ENCODE peak calls at places on chromosomes 1 and 21, in five cellular contexts. P is activated gamma-delta T cell treated with Interleukin-2 at 50 U/mL for 16 hours, X is Ammon's horn, Y is HTR-8/SVneo, I is choroid plexus epithelial cell. F is an unnamed sample.

GRCh38 chr1:159828916-159829634 is 2.4 kb downstream of the SLAMF8 start:
- DNase-seq in P (no peak), X (peak), Y (no peak), I (no peak), F (no peak)

GRCh38 chr1:116769994-116770393 is 15.8 kb downstream of the CD2 start:
- DNase-seq in P (no peak), X (no peak), Y (no peak), I (no peak), F (no peak)

GRCh38 chr1:96845464-96845863 is 123.9 kb downstream of the PTBP2 start:
- DNase-seq in P (no peak), X (peak), Y (peak), I (peak), F (peak)

GRCh38 chr1:31943546-31944184 is 5.5 kb upstream of the PTP4A2 start:
- DNase-seq in P (peak), X (no peak), Y (no peak), I (no peak), F (peak)

GRCh38 chr1:185568155-185569123 is 165.8 kb upstream of the HMCN1 start:
- DNase-seq in P (no peak), X (no peak), Y (no peak), I (no peak), F (no peak)

GRCh38 chr1:225482489-225482950 is 54.7 kb upstream of the LBR start:
- DNase-seq in P (no peak), X (no peak), Y (no peak), I (peak), F (no peak)

GRCh38 chr1:150477733-150478132 is 9.5 kb upstream of the TARS2 start:
- DNase-seq in P (no peak), X (no peak), Y (no peak), I (peak), F (no peak)

GRCh38 chr1:39509360-39510009 is 18.0 kb downstream of the BMP8A start:
- DNase-seq in P (no peak), X (no peak), Y (no peak), I (peak), F (no peak)

GRCh38 chr1:72636636-72637035 is 354.3 kb upstream of the NEGR1 start:
- DNase-seq in P (no peak), X (no peak), Y (no peak), I (peak), F (no peak)

GRCh38 chr1:8397511-8397910 is 79.6 kb downstream of the SLC45A1 start:
- DNase-seq in P (no peak), X (no peak), Y (no peak), I (peak), F (peak)

GRCh38 chr1:154334647-154335350 is 9.5 kb downstream of the ATP8B2 start:
- DNase-seq in P (peak), X (peak), Y (peak), I (peak), F (peak)

GRCh38 chr1:234779160-234779538 is 169.2 kb upstream of the IRF2BP2 start:
- DNase-seq in P (no peak), X (no peak), Y (no peak), I (no peak), F (peak)

GRCh38 chr1:175749075-175749474 is 5.7 kb upstream of the TNR start:
- DNase-seq in P (no peak), X (no peak), Y (no peak), I (no peak), F (no peak)

GRCh38 chr1:67676946-67677345 is 8.1 kb upstream of the GADD45A start:
- DNase-seq in P (no peak), X (no peak), Y (no peak), I (no peak), F (no peak)

GRCh38 chr1:78005755-78006154 is 1.0 kb downstream of the DNAJB4 start:
- DNase-seq in P (no peak), X (peak), Y (peak), I (peak), F (peak)

GRCh38 chr21:41344146-41344545 is 17.7 kb upstream of the MX2 start:
- DNase-seq in P (no peak), X (no peak), Y (no peak), I (no peak), F (no peak)

GRCh38 chr1:183550915-183551314 is 39.3 kb downstream of the NCF2 start:
- DNase-seq in P (no peak), X (no peak), Y (no peak), I (no peak), F (no peak)

GRCh38 chr1:15939181-15940109 is 36.5 kb downstream of the ZBTB17 start:
- DNase-seq in P (no peak), X (no peak), Y (no peak), I (peak), F (no peak)

GRCh38 chr1:205451759-205452164 is 4.1 kb downstream of the BLACAT1 start:
- DNase-seq in P (no peak), X (no peak), Y (no peak), I (no peak), F (no peak)

GRCh38 chr1:38052750-38053415 is 6.3 kb upstream of the POU3F1 start:
- DNase-seq in P (no peak), X (no peak), Y (no peak), I (no peak), F (no peak)

GRCh38 chr1:67469431-67469830 is 39.2 kb upstream of the SERBP1 start:
- DNase-seq in P (no peak), X (no peak), Y (no peak), I (no peak), F (no peak)

GRCh38 chr21:36606983-36607325 is 92.0 kb upstream of the SIM2 start:
- DNase-seq in P (no peak), X (no peak), Y (no peak), I (no peak), F (no peak)

GRCh38 chr1:165073402-165074007 is 283.0 kb downstream of the LMX1A start:
- DNase-seq in P (no peak), X (peak), Y (peak), I (peak), F (peak)

GRCh38 chr1:154318386-154318785 is 2.5 kb upstream of the AQP10 start:
- DNase-seq in P (no peak), X (no peak), Y (no peak), I (no peak), F (no peak)

GRCh38 chr1:243287652-243288051 is 31.8 kb downstream of the SDCCAG8 start:
- DNase-seq in P (no peak), X (peak), Y (no peak), I (peak), F (peak)

GRCh38 chr1:31764307-31765040 is at the start of gene ADGRB2:
- DNase-seq in P (peak), X (no peak), Y (no peak), I (no peak), F (peak)

GRCh38 chr21:44878053-44878982 is 4.8 kb upstream of the PTTG1IP start:
- DNase-seq in P (no peak), X (peak), Y (no peak), I (peak), F (no peak)

GRCh38 chr1:15702722-15703550 is 18.8 kb downstream of the PLEKHM2 start:
- DNase-seq in P (no peak), X (no peak), Y (no peak), I (no peak), F (no peak)

F was measured in A673.